ENCODE peak calls at places on chromosomes 5 and 9, in eight cellular contexts. One of them, this sample, is unnamed.
A peak's percentile ranks its signal among the peaks of the same experiment; 100 is the strongest.

GRCh38 chr9:125529589-125530515 is 177.2 kb downstream of the MAPKAP1 start:
- DNase-seq in fibroblast of lung: no peak
- DNase-seq in body of pancreas: no peak
- DNase-seq in SK-N-SH: no peak
- DNase-seq in BJ: no peak
- DNase-seq in heart right ventricle: no peak
- DNase-seq in OCI-LY7: peak; percentile 56
- DNase-seq in NB4: peak; percentile 25
- DNase-seq in this sample: no peak

GRCh38 chr9:98971168-98971914 is 27.6 kb downstream of the COL15A1 start:
- DNase-seq in fibroblast of lung: peak; percentile 78
- DNase-seq in body of pancreas: no peak
- DNase-seq in SK-N-SH: no peak
- DNase-seq in BJ: no peak
- DNase-seq in heart right ventricle: no peak
- DNase-seq in OCI-LY7: no peak
- DNase-seq in NB4: peak; percentile 18
- DNase-seq in this sample: no peak

GRCh38 chr5:3210531-3210930 is 385.1 kb upstream of the IRX1 start:
- DNase-seq in fibroblast of lung: no peak
- DNase-seq in body of pancreas: no peak
- DNase-seq in SK-N-SH: no peak
- DNase-seq in BJ: no peak
- DNase-seq in heart right ventricle: no peak
- DNase-seq in OCI-LY7: no peak
- DNase-seq in NB4: no peak
- DNase-seq in this sample: no peak

GRCh38 chr5:160367261-160367660 is 3.2 kb downstream of the C1QTNF2 start:
- DNase-seq in fibroblast of lung: no peak
- DNase-seq in body of pancreas: no peak
- DNase-seq in SK-N-SH: no peak
- DNase-seq in BJ: no peak
- DNase-seq in heart right ventricle: no peak
- DNase-seq in OCI-LY7: no peak
- DNase-seq in NB4: no peak
- DNase-seq in this sample: no peak

GRCh38 chr5:140468188-140468587 is 66.6 kb downstream of the ANKHD1 start:
- DNase-seq in fibroblast of lung: peak; percentile 30
- DNase-seq in body of pancreas: no peak
- DNase-seq in SK-N-SH: no peak
- DNase-seq in BJ: no peak
- DNase-seq in heart right ventricle: no peak
- DNase-seq in OCI-LY7: no peak
- DNase-seq in NB4: no peak
- DNase-seq in this sample: no peak

GRCh38 chr5:64384761-64385160 is 121.1 kb upstream of the RGS7BP start:
- DNase-seq in fibroblast of lung: peak; percentile 33
- DNase-seq in body of pancreas: no peak
- DNase-seq in SK-N-SH: peak; percentile 1
- DNase-seq in BJ: no peak
- DNase-seq in heart right ventricle: no peak
- DNase-seq in OCI-LY7: peak; percentile 15
- DNase-seq in NB4: peak; percentile 34
- DNase-seq in this sample: peak; percentile 0

GRCh38 chr9:124062172-124062571 is 50.6 kb downstream of the LHX2 start:
- DNase-seq in fibroblast of lung: no peak
- DNase-seq in body of pancreas: no peak
- DNase-seq in SK-N-SH: no peak
- DNase-seq in BJ: no peak
- DNase-seq in heart right ventricle: no peak
- DNase-seq in OCI-LY7: peak; percentile 7
- DNase-seq in NB4: peak; percentile 28
- DNase-seq in this sample: no peak

GRCh38 chr5:107682533-107682932 is 11.8 kb upstream of the EFNA5 start:
- DNase-seq in fibroblast of lung: no peak
- DNase-seq in body of pancreas: no peak
- DNase-seq in SK-N-SH: no peak
- DNase-seq in BJ: no peak
- DNase-seq in heart right ventricle: no peak
- DNase-seq in OCI-LY7: no peak
- DNase-seq in NB4: no peak
- DNase-seq in this sample: no peak

GRCh38 chr5:93305984-93306383 is 275.0 kb downstream of the NR2F1-AS1 start:
- DNase-seq in fibroblast of lung: no peak
- DNase-seq in body of pancreas: no peak
- DNase-seq in SK-N-SH: no peak
- DNase-seq in BJ: no peak
- DNase-seq in heart right ventricle: no peak
- DNase-seq in OCI-LY7: no peak
- DNase-seq in NB4: peak; percentile 8
- DNase-seq in this sample: no peak

GRCh38 chr9:14722391-14723035 is at the start of gene CER1:
- DNase-seq in fibroblast of lung: no peak
- DNase-seq in body of pancreas: no peak
- DNase-seq in SK-N-SH: no peak
- DNase-seq in BJ: no peak
- DNase-seq in heart right ventricle: no peak
- DNase-seq in OCI-LY7: no peak
- DNase-seq in NB4: no peak
- DNase-seq in this sample: no peak

GRCh38 chr9:131239307-131239975 is 36.9 kb downstream of the FAM78A start:
- DNase-seq in fibroblast of lung: no peak
- DNase-seq in body of pancreas: no peak
- DNase-seq in SK-N-SH: no peak
- DNase-seq in BJ: no peak
- DNase-seq in heart right ventricle: no peak
- DNase-seq in OCI-LY7: no peak
- DNase-seq in NB4: no peak
- DNase-seq in this sample: no peak
- H3K4me3 ChIP-seq in fibroblast of lung: no peak overlapping the region
- H3K4me3 ChIP-seq in body of pancreas: no peak overlapping the region
- H3K4me3 ChIP-seq in SK-N-SH: no peak overlapping the region
- H3K4me3 ChIP-seq in BJ: no peak overlapping the region
- H3K4me3 ChIP-seq in heart right ventricle: no peak overlapping the region
- H3K4me3 ChIP-seq in OCI-LY7: no peak overlapping the region
- H3K4me3 ChIP-seq in NB4: no peak overlapping the region
- H3K4me3 ChIP-seq in this sample: no peak overlapping the region

DNA sequence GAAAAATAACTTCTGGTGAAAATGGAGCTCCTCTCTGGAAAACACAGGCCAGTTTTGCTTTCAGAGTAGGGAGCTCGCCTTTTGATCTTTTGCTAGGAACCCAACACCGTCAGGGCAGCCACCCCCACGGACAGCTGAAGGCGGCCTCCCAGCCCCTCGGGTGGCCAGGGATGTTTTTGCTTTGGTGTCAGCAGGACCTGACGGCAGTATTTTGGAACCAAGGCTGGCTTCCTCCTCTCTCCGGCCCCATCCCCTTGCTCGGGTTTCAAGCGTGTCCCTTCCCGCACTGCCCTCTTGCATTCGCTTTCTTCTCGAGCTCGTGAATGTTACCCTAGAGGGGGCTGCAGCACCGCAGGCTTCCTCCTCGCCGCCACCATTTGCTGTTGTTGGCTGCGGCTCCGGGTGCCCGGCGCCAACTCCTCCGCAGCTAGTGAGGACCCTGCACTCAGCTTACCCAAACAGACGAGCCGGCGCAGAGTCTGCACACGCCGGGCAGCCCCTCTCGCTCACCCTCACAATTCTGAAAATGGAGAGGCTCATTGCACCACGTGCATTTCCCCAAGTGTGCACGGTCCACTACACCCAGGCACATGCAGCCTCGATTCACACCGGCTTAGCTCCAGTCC is 35.5 kb upstream of the ADAMTSL1 start:
- DNase-seq in fibroblast of lung: peak; percentile 56
- DNase-seq in body of pancreas: no peak
- DNase-seq in SK-N-SH: peak; percentile 65
- DNase-seq in BJ: no peak
- DNase-seq in heart right ventricle: peak; percentile 38
- DNase-seq in OCI-LY7: no peak
- DNase-seq in NB4: no peak
- DNase-seq in this sample: no peak
- H3K4me3 ChIP-seq in fibroblast of lung: peak overlapping the region; percentile 32
- H3K4me3 ChIP-seq in body of pancreas: no peak overlapping the region
- H3K4me3 ChIP-seq in SK-N-SH: peak overlapping the region; percentile 40
- H3K4me3 ChIP-seq in BJ: peak overlapping the region; percentile 30
- H3K4me3 ChIP-seq in heart right ventricle: peak overlapping the region; percentile 47
- H3K4me3 ChIP-seq in OCI-LY7: no peak overlapping the region
- H3K4me3 ChIP-seq in NB4: no peak overlapping the region
- H3K4me3 ChIP-seq in this sample: peak overlapping the region; percentile 47

DNA sequence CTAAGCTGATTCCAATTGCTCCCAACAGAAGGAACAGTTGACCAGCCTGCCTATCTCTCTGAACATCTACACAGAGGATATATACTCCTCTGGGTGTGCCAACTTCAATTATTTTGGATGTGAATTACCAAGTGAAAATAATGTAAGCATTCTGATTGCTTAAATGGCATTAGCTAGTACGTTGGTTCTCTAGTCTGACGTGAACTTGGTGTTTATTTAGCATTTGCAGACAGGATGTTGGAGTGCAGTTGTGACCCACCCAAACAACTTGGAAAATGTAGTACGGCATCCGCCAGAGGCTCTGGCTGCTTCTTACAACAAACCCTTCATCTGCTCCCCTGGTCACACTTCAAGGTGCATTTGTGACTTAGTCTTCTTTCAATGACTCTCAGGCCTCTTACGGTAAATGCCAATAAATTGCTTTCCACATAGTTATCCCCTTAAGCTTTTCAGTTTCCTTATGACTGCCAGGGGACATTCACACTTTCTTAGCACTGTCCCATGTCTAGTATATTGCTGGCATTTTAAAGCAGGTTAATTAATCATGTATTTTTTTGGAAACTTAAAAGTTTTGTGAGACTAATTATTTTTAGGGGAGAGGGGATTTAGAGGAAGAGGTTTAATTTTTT is 616.5 kb downstream of the PDE4D start:
- DNase-seq in fibroblast of lung: peak; percentile 1
- DNase-seq in body of pancreas: no peak
- DNase-seq in SK-N-SH: no peak
- DNase-seq in BJ: no peak
- DNase-seq in heart right ventricle: no peak
- DNase-seq in OCI-LY7: no peak
- DNase-seq in NB4: no peak
- DNase-seq in this sample: no peak
- H3K4me3 ChIP-seq in fibroblast of lung: no peak overlapping the region
- H3K4me3 ChIP-seq in body of pancreas: no peak overlapping the region
- H3K4me3 ChIP-seq in SK-N-SH: no peak overlapping the region
- H3K4me3 ChIP-seq in BJ: no peak overlapping the region
- H3K4me3 ChIP-seq in heart right ventricle: no peak overlapping the region
- H3K4me3 ChIP-seq in OCI-LY7: no peak overlapping the region
- H3K4me3 ChIP-seq in NB4: no peak overlapping the region
- H3K4me3 ChIP-seq in this sample: no peak overlapping the region

GRCh38 chr5:36874465-36874864 is 2.1 kb upstream of the NIPBL start:
- DNase-seq in fibroblast of lung: no peak
- DNase-seq in body of pancreas: no peak
- DNase-seq in SK-N-SH: peak; percentile 11
- DNase-seq in BJ: no peak
- DNase-seq in heart right ventricle: no peak
- DNase-seq in OCI-LY7: peak; percentile 31
- DNase-seq in NB4: peak; percentile 29
- DNase-seq in this sample: no peak
- H3K4me3 ChIP-seq in fibroblast of lung: peak overlapping the region; percentile 96
- H3K4me3 ChIP-seq in body of pancreas: no peak overlapping the region
- H3K4me3 ChIP-seq in SK-N-SH: peak overlapping the region; percentile 92
- H3K4me3 ChIP-seq in BJ: peak overlapping the region; percentile 95
- H3K4me3 ChIP-seq in heart right ventricle: peak overlapping the region; percentile 85
- H3K4me3 ChIP-seq in OCI-LY7: peak overlapping the region; percentile 82
- H3K4me3 ChIP-seq in NB4: peak overlapping the region; percentile 89
- H3K4me3 ChIP-seq in this sample: peak overlapping the region; percentile 81

DNA sequence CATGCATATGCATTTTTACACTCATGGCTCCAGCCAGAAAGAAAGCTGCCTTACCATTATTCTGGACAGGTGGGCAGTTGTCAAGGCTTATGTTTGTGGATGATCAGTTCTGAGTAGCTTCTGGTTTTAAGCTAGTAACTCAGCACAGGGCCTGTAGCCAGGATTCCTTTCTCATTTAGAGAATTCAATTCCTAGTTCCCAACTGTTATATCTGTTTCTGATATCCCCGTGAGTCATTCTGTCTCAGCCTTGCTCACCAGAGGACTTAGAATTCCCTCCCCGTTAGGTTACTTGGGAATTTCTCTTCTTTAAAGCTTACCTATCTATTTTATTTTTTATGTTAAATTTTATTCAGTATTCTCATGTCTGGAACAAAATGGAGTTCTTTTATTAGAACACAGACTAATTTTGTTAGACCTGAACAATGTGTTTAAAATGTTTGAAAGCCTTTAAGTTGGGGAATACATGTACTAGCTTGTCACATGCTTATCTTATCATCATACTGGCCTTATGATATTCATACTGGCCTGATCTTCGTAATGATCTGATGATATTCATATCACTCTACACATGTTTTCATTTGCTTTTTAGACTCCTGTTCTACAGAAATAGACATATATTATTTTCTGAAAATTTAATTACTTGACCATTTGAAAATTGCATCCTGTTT is 47.1 kb downstream of the CAST start:
- DNase-seq in fibroblast of lung: peak; percentile 88
- DNase-seq in body of pancreas: no peak
- DNase-seq in SK-N-SH: no peak
- DNase-seq in BJ: peak; percentile 48
- DNase-seq in heart right ventricle: no peak
- DNase-seq in OCI-LY7: no peak
- DNase-seq in NB4: no peak
- DNase-seq in this sample: no peak
- H3K4me3 ChIP-seq in fibroblast of lung: no peak overlapping the region
- H3K4me3 ChIP-seq in body of pancreas: no peak overlapping the region
- H3K4me3 ChIP-seq in SK-N-SH: no peak overlapping the region
- H3K4me3 ChIP-seq in BJ: no peak overlapping the region
- H3K4me3 ChIP-seq in heart right ventricle: no peak overlapping the region
- H3K4me3 ChIP-seq in OCI-LY7: no peak overlapping the region
- H3K4me3 ChIP-seq in NB4: no peak overlapping the region
- H3K4me3 ChIP-seq in this sample: no peak overlapping the region

GRCh38 chr5:1222147-1222546 is 3.0 kb upstream of the SLC6A18 start:
- DNase-seq in fibroblast of lung: no peak
- DNase-seq in body of pancreas: no peak
- DNase-seq in SK-N-SH: no peak
- DNase-seq in BJ: no peak
- DNase-seq in heart right ventricle: no peak
- DNase-seq in OCI-LY7: no peak
- DNase-seq in NB4: no peak
- DNase-seq in this sample: no peak
- H3K4me3 ChIP-seq in fibroblast of lung: no peak overlapping the region
- H3K4me3 ChIP-seq in body of pancreas: no peak overlapping the region
- H3K4me3 ChIP-seq in SK-N-SH: no peak overlapping the region
- H3K4me3 ChIP-seq in BJ: no peak overlapping the region
- H3K4me3 ChIP-seq in heart right ventricle: no peak overlapping the region
- H3K4me3 ChIP-seq in OCI-LY7: no peak overlapping the region
- H3K4me3 ChIP-seq in NB4: no peak overlapping the region
- H3K4me3 ChIP-seq in this sample: no peak overlapping the region

This sample was measured in PC-9.